ENCODE peak calls at places on chromosomes 7 and 10, in seven cellular contexts. One of them, this sample, is unnamed.

GRCh38 chr10:20990604-20991003 is 93.5 kb upstream of the NEBL start:
- DNase-seq in GM06990: no peak
- DNase-seq in hepatocyte: no peak
- DNase-seq in endothelial cell: no peak
- DNase-seq in Calu3: no peak
- DNase-seq in H9: no peak
- DNase-seq in gastrocnemius medialis: no peak
- DNase-seq in this sample: no peak

GRCh38 chr7:135186841-135187253 is 16.3 kb upstream of the CYREN start:
- DNase-seq in Calu3: no peak
- DNase-seq in hepatocyte: no peak
- DNase-seq in gastrocnemius medialis: no peak
- DNase-seq in H9: no peak
- DNase-seq in endothelial cell: no peak
- DNase-seq in GM06990: peak
- DNase-seq in this sample: no peak

GRCh38 chr7:112462236-112462635 is 12.0 kb downstream of the IFRD1 start:
- DNase-seq in hepatocyte: peak
- DNase-seq in Calu3: peak
- DNase-seq in H9: no peak
- DNase-seq in GM06990: no peak
- DNase-seq in gastrocnemius medialis: peak
- DNase-seq in endothelial cell: no peak
- DNase-seq in this sample: peak

GRCh38 chr10:119190353-119190752 is 11.7 kb upstream of the PRDX3 start:
- DNase-seq in endothelial cell: no peak
- DNase-seq in gastrocnemius medialis: no peak
- DNase-seq in H9: no peak
- DNase-seq in hepatocyte: peak
- DNase-seq in GM06990: no peak
- DNase-seq in Calu3: no peak
- DNase-seq in this sample: no peak

GRCh38 chr7:57427594-57427993 is 22.4 kb upstream of the ZNF716 start:
- DNase-seq in H9: no peak
- DNase-seq in Calu3: no peak
- DNase-seq in endothelial cell: no peak
- DNase-seq in GM06990: no peak
- DNase-seq in hepatocyte: no peak
- DNase-seq in gastrocnemius medialis: no peak
- DNase-seq in this sample: no peak

GRCh38 chr7:151460474-151460855 is 20.5 kb upstream of the CRYGN start:
- DNase-seq in endothelial cell: no peak
- DNase-seq in GM06990: no peak
- DNase-seq in Calu3: no peak
- DNase-seq in H9: no peak
- DNase-seq in gastrocnemius medialis: peak
- DNase-seq in hepatocyte: peak
- DNase-seq in this sample: peak

GRCh38 chr10:126997801-126998590 is 92.8 kb downstream of the DOCK1 start:
- DNase-seq in H9: no peak
- DNase-seq in hepatocyte: no peak
- DNase-seq in GM06990: no peak
- DNase-seq in Calu3: no peak
- DNase-seq in gastrocnemius medialis: no peak
- DNase-seq in endothelial cell: no peak
- DNase-seq in this sample: no peak

GRCh38 chr10:88027570-88027969 is 164.1 kb downstream of the PTEN start:
- DNase-seq in H9: no peak
- DNase-seq in endothelial cell: no peak
- DNase-seq in Calu3: no peak
- DNase-seq in GM06990: peak
- DNase-seq in gastrocnemius medialis: peak
- DNase-seq in hepatocyte: no peak
- DNase-seq in this sample: no peak

GRCh38 chr7:93575555-93576397 is 1.3 kb upstream of the CALCR start:
- DNase-seq in hepatocyte: no peak
- DNase-seq in gastrocnemius medialis: no peak
- DNase-seq in H9: peak
- DNase-seq in GM06990: no peak
- DNase-seq in endothelial cell: no peak
- DNase-seq in Calu3: peak
- DNase-seq in this sample: no peak

GRCh38 chr7:30135551-30136271 is 925 bp downstream of the MTURN start:
- DNase-seq in GM06990: peak
- DNase-seq in hepatocyte: peak
- DNase-seq in endothelial cell: peak
- DNase-seq in Calu3: peak
- DNase-seq in H9: no peak
- DNase-seq in gastrocnemius medialis: peak
- DNase-seq in this sample: peak

GRCh38 chr10:47026301-47027107 is 115.3 kb downstream of the PTPN20 start:
- DNase-seq in H9: peak
- DNase-seq in Calu3: no peak
- DNase-seq in GM06990: no peak
- DNase-seq in hepatocyte: no peak
- DNase-seq in gastrocnemius medialis: no peak
- DNase-seq in endothelial cell: peak
- DNase-seq in this sample: no peak

GRCh38 chr7:137169282-137169698 is 174.2 kb downstream of the PTN start:
- DNase-seq in H9: peak
- DNase-seq in GM06990: no peak
- DNase-seq in endothelial cell: peak
- DNase-seq in hepatocyte: peak
- DNase-seq in gastrocnemius medialis: peak
- DNase-seq in Calu3: peak
- DNase-seq in this sample: peak

GRCh38 chr10:122082616-122083477 is 93.9 kb downstream of the TACC2 start:
- DNase-seq in H9: no peak
- DNase-seq in endothelial cell: no peak
- DNase-seq in hepatocyte: no peak
- DNase-seq in Calu3: no peak
- DNase-seq in GM06990: no peak
- DNase-seq in gastrocnemius medialis: no peak
- DNase-seq in this sample: no peak

GRCh38 chr7:91407942-91408341 is 143.7 kb downstream of the FZD1 start:
- DNase-seq in hepatocyte: no peak
- DNase-seq in Calu3: no peak
- DNase-seq in endothelial cell: no peak
- DNase-seq in gastrocnemius medialis: no peak
- DNase-seq in H9: no peak
- DNase-seq in GM06990: no peak
- DNase-seq in this sample: no peak
- TF ChIP-seq CTCF in hepatocyte: no peak
- TF ChIP-seq CTCF in Calu3: no peak
- TF ChIP-seq CTCF in endothelial cell: no peak
- TF ChIP-seq CTCF in gastrocnemius medialis: no peak
- TF ChIP-seq CTCF in H9: no peak
- TF ChIP-seq CTCF in GM06990: no peak
- TF ChIP-seq CTCF in this sample: no peak

DNA sequence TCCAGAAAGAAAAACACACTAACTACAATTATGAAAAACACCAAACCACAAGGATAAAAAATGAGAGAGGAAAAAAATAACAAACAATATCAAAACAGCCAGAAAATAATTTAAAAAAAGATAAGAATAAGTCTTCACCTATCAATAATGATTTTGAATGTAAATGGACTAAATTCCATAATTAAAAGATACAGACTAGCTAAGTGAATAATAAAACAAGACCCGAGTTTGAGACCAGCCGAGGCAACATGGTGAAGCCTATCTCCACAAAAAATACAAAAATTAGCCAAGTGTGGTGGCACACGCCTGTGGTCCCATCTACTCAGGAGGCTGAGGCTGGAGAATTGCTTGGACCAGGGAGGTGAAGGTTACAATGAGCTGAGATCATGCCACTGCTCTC is 131.1 kb downstream of the MTERF1 start:
- DNase-seq in Calu3: no peak
- DNase-seq in gastrocnemius medialis: no peak
- DNase-seq in hepatocyte: no peak
- DNase-seq in GM06990: no peak
- DNase-seq in H9: no peak
- DNase-seq in endothelial cell: no peak
- DNase-seq in this sample: no peak
- TF ChIP-seq CTCF in Calu3: no peak
- TF ChIP-seq CTCF in gastrocnemius medialis: no peak
- TF ChIP-seq CTCF in hepatocyte: no peak
- TF ChIP-seq CTCF in GM06990: no peak
- TF ChIP-seq CTCF in H9: no peak
- TF ChIP-seq CTCF in endothelial cell: no peak
- TF ChIP-seq CTCF in this sample: no peak

GRCh38 chr10:113993489-113993932 is 50.2 kb upstream of the ADRB1 start:
- DNase-seq in hepatocyte: no peak
- DNase-seq in GM06990: no peak
- DNase-seq in gastrocnemius medialis: no peak
- DNase-seq in Calu3: no peak
- DNase-seq in H9: no peak
- DNase-seq in endothelial cell: no peak
- DNase-seq in this sample: peak
- TF ChIP-seq CTCF in hepatocyte: no peak
- TF ChIP-seq CTCF in GM06990: no peak
- TF ChIP-seq CTCF in gastrocnemius medialis: no peak
- TF ChIP-seq CTCF in Calu3: no peak
- TF ChIP-seq CTCF in H9: no peak
- TF ChIP-seq CTCF in endothelial cell: no peak
- TF ChIP-seq CTCF in this sample: no peak

DNA sequence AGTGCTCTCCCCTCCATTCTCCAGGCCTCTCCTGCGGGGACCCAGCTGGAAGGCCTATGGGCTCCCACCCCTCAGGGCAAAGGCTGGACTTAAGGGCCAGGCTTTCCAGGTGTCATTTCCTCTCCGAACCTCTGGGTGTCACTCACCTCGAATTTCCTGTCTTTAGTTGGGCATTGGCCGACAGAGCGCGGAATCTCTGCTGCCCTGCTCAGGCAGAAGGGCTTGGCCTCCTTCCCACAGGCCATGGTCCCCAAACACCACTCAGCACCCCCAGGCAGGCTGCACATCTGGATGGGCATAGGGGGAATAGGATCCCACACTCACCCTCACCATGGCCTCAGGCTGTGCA is 212.9 kb downstream of the CCSER2 start:
- DNase-seq in GM06990: no peak
- DNase-seq in hepatocyte: no peak
- DNase-seq in endothelial cell: no peak
- DNase-seq in gastrocnemius medialis: no peak
- DNase-seq in Calu3: no peak
- DNase-seq in H9: peak
- DNase-seq in this sample: no peak
- TF ChIP-seq CTCF in GM06990: peak
- TF ChIP-seq CTCF in hepatocyte: no peak
- TF ChIP-seq CTCF in endothelial cell: no peak
- TF ChIP-seq CTCF in gastrocnemius medialis: no peak
- TF ChIP-seq CTCF in Calu3: no peak
- TF ChIP-seq CTCF in H9: peak
- TF ChIP-seq CTCF in this sample: no peak

DNA sequence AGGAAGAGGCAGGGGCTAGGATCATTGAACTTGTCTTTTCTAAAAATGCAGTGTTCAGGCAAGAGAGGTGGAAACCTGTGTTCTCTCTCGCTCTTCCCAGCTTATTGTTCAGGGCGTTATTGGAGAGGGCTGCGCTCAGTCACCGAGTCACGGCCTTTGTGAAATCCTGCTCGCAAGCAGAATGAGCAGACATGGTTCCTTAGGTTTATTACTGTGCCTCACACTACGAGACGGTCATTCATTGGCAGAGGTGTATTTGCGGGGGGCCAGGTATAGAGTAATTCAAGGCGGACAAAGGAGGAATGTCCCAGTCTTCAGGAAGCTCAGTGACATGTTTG is 574 bp upstream of the PRKRIP1 start:
- DNase-seq in gastrocnemius medialis: no peak
- DNase-seq in GM06990: no peak
- DNase-seq in Calu3: no peak
- DNase-seq in hepatocyte: no peak
- DNase-seq in H9: no peak
- DNase-seq in endothelial cell: no peak
- DNase-seq in this sample: no peak
- TF ChIP-seq CTCF in gastrocnemius medialis: no peak
- TF ChIP-seq CTCF in GM06990: no peak
- TF ChIP-seq CTCF in Calu3: no peak
- TF ChIP-seq CTCF in hepatocyte: no peak
- TF ChIP-seq CTCF in H9: no peak
- TF ChIP-seq CTCF in endothelial cell: no peak
- TF ChIP-seq CTCF in this sample: no peak

DNA sequence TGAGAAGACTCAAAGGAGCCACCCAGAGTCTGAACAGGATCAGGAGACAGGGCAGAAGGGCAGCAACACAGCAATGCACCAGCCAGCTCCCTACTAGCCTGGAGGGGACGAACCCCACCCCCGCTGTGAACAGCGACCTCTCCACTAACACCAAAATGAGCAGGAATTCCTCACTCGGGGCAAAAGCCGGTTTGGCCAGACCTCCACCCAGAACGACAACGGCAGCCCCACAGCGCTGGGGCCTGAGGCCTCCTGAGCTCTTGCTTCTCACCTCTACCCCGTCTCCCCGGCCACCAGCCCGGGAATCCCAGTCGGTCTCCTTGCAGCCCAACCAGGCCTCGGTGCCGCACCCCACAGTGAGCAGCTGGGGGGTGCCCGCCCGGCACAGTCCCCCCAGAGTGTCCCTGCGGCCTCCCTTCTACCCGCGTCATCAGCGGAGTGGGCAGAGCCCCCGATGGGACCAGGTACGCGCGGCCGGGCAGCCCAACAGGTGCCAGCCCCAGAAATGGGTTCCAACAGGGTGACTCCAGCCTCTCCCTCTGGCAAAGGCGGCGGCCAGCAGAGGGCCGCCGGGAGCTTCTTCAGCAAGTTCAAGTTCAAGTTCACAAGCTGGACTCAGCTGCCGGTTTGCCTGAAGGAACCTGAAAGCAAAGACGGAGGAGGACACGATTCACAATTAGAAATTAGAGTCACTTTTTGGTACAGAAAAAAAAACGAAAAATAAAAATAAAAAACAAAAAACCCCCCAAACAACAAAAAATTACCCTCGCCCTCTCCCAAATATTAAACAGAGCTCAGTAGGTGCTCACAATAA is 129.0 kb downstream of the MARCHF5 start:
- DNase-seq in Calu3: no peak
- DNase-seq in gastrocnemius medialis: no peak
- DNase-seq in GM06990: no peak
- DNase-seq in H9: peak
- DNase-seq in endothelial cell: no peak
- DNase-seq in hepatocyte: peak
- DNase-seq in this sample: peak
- TF ChIP-seq CTCF in Calu3: no peak
- TF ChIP-seq CTCF in gastrocnemius medialis: no peak
- TF ChIP-seq CTCF in GM06990: no peak
- TF ChIP-seq CTCF in H9: peak
- TF ChIP-seq CTCF in endothelial cell: no peak
- TF ChIP-seq CTCF in hepatocyte: peak
- TF ChIP-seq CTCF in this sample: peak

This sample was measured in heart left ventricle.